ENCODE peak calls at places on chromosomes 12 and 14, in seven cellular contexts. O, V, M, N, J, S and U are unnamed samples.

GRCh38 chr14:97827746-97828145 is 1030.6 kb downstream of the VRK1 start:
- DNase-seq in S (peak), M (no peak), O (no peak), N (no peak), J (no peak), V (no peak), U (no peak)

GRCh38 chr14:99568567-99569560 is 35.1 kb downstream of the CCDC85C start:
- DNase-seq in V (no peak), M (no peak), N (no peak), J (no peak), O (no peak), S (peak), U (no peak)

GRCh38 chr12:45231515-45232145 is 15.7 kb downstream of the ANO6 start:
- DNase-seq in V (no peak), J (peak), M (no peak), N (no peak), O (no peak), S (peak), U (no peak)

GRCh38 chr12:2363836-2364565 is 311.2 kb downstream of the CACNA1C start:
- DNase-seq in S (no peak), V (no peak), O (no peak), M (no peak), N (no peak), J (no peak), U (no peak)

GRCh38 chr14:87254331-87254730 is 738.7 kb downstream of the GALC start:
- DNase-seq in V (no peak), M (no peak), N (no peak), O (no peak), J (no peak), S (no peak), U (no peak)

GRCh38 chr12:105279460-105280056 is 43.6 kb upstream of the APPL2 start:
- DNase-seq in J (no peak), S (peak), M (no peak), V (peak), O (no peak), N (peak), U (no peak)

GRCh38 chr12:12564911-12565310 is 2.2 kb upstream of the DUSP16 start:
- DNase-seq in M (no peak), J (no peak), O (no peak), S (peak), V (no peak), N (no peak), U (no peak)

GRCh38 chr12:44510510-44510909 is 365.6 kb downstream of the NELL2 start:
- DNase-seq in N (no peak), S (no peak), M (no peak), J (no peak), O (no peak), V (no peak), U (no peak)

GRCh38 chr14:83162351-83162929 is 1628.8 kb upstream of the SEL1L start:
- DNase-seq in M (no peak), V (no peak), O (no peak), S (no peak), J (peak), N (no peak), U (no peak)

GRCh38 chr12:68118096-68118755 is 41.3 kb downstream of the IFNG start:
- DNase-seq in O (no peak), J (no peak), M (no peak), N (no peak), V (no peak), S (no peak), U (no peak)

GRCh38 chr12:64181504-64182291 is 40.4 kb downstream of the KICS2 start:
- DNase-seq in O (peak), M (peak), V (peak), J (peak), S (peak), N (no peak), U (no peak)

GRCh38 chr14:73744874-73745529 is 30.8 kb upstream of the PNMA1 start:
- DNase-seq in S (peak), N (no peak), V (no peak), M (peak), O (no peak), J (no peak), U (no peak)

GRCh38 chr14:77311217-77311616 is 9.5 kb downstream of the POMT2 start:
- DNase-seq in J (no peak), S (peak), V (no peak), N (no peak), O (no peak), M (no peak), U (no peak)

GRCh38 chr14:37566811-37567371 is 28.2 kb downstream of the FOXA1 start:
- DNase-seq in N (no peak), M (no peak), O (no peak), J (no peak), S (no peak), V (no peak), U (no peak)

GRCh38 chr14:97655169-97655948 is 858.2 kb downstream of the VRK1 start:
- DNase-seq in M (no peak), V (no peak), O (no peak), J (no peak), N (no peak), S (no peak), U (no peak)

GRCh38 chr14:67665886-67666285 is 8.5 kb downstream of the VTI1B start:
- DNase-seq in O (no peak), M (no peak), S (peak), N (no peak), V (no peak), J (no peak), U (no peak)

GRCh38 chr12:49900371-49900770 is 3.3 kb downstream of the FAIM2 start:
- DNase-seq in N (no peak), J (no peak), O (no peak), M (peak), S (no peak), V (no peak), U (no peak)

GRCh38 chr14:24880689-24881088 is 169.3 kb downstream of the STXBP6 start:
- DNase-seq in V (no peak), O (no peak), M (no peak), S (no peak), J (no peak), N (no peak), U (no peak)

GRCh38 chr12:14416658-14417057 is 51.2 kb downstream of the ATF7IP start:
- DNase-seq in J (peak), M (no peak), S (peak), V (peak), N (no peak), O (peak), U (no peak)

GRCh38 chr14:24430682-24431568 is 1.2 kb downstream of the KHNYN start:
- DNase-seq in V (no peak), S (peak), J (no peak), O (no peak), N (no peak), M (peak), U (no peak)

GRCh38 chr14:47435331-47435965 is 240.0 kb downstream of the MDGA2 start:
- DNase-seq in M (no peak), N (no peak), O (no peak), J (no peak), S (no peak), V (no peak), U (no peak)

GRCh38 chr12:81520064-81520945 is 238.8 kb downstream of the PPFIA2 start:
- DNase-seq in J (no peak), M (no peak), S (no peak), O (no peak), V (no peak), N (no peak), U (no peak)

GRCh38 chr12:125064492-125064891 is 743 bp upstream of the AACS start:
- DNase-seq in M (no peak), J (no peak), N (no peak), V (no peak), S (no peak), O (no peak), U (no peak)

GRCh38 chr14:101113835-101114725 is 210.6 kb upstream of the RTL1 start:
- DNase-seq in O (no peak), N (no peak), S (no peak), M (peak), J (no peak), V (peak), U (peak)

GRCh38 chr12:87679262-87679661 is 349.9 kb downstream of the C12orf50 start:
- DNase-seq in M (no peak), O (no peak), V (no peak), N (no peak), J (no peak), S (peak), U (no peak)

GRCh38 chr14:68966872-68967301 is 12.2 kb downstream of the ACTN1 start:
- DNase-seq in O (no peak), J (no peak), M (no peak), N (no peak), V (peak), S (no peak), U (peak)

GRCh38 chr12:93029091-93029490 is 100.0 kb upstream of the EEA1 start:
- DNase-seq in N (no peak), J (no peak), V (no peak), M (no peak), O (no peak), S (no peak), U (no peak)

GRCh38 chr12:50026691-50027090 is 1.4 kb upstream of the RACGAP1 start:
- DNase-seq in J (no peak), M (no peak), S (no peak), O (no peak), V (no peak), N (no peak), U (no peak)

GRCh38 chr14:25039933-25040332 is 10.0 kb downstream of the STXBP6 start:
- DNase-seq in J (no peak), M (no peak), V (no peak), N (no peak), S (no peak), O (no peak), U (no peak)

GRCh38 chr12:81987351-81987750 is 228.2 kb upstream of the PPFIA2 start:
- DNase-seq in V (no peak), S (no peak), O (no peak), N (no peak), M (no peak), J (no peak), U (no peak)

GRCh38 chr12:53327435-53328042 is 6.1 kb upstream of the AAAS start:
- DNase-seq in V (peak), S (no peak), N (no peak), O (no peak), M (peak), J (no peak), U (no peak)

GRCh38 chr12:106840217-106840616 is 65.7 kb downstream of the RIC8B start:
- DNase-seq in N (no peak), M (no peak), V (peak), J (peak), O (peak), S (peak), U (no peak)

GRCh38 chr12:89319111-89319510 is 33.2 kb downstream of the DUSP6 start:
- DNase-seq in S (peak), O (no peak), J (no peak), V (no peak), N (no peak), M (peak), U (no peak)

GRCh38 chr12:40953076-40953475 is 235.0 kb upstream of the PDZRN4 start:
- DNase-seq in J (peak), V (no peak), S (no peak), N (no peak), M (no peak), O (no peak), U (no peak)

GRCh38 chr12:76927170-76927784 is 48.5 kb upstream of the CSRP2 start:
- DNase-seq in O (no peak), V (peak), S (peak), J (no peak), M (no peak), N (no peak), U (peak)

GRCh38 chr14:19878029-19878642 is 3.2 kb downstream of the OR4K2 start:
- DNase-seq in V (peak), M (no peak), O (no peak), S (peak), J (no peak), N (no peak), U (no peak)

GRCh38 chr14:76779221-76780057 is 18.2 kb downstream of the VASH1 start:
- DNase-seq in V (no peak), M (no peak), O (no peak), N (no peak), J (no peak), S (no peak), U (no peak)

GRCh38 chr14:38593477-38593876 is 337.6 kb upstream of the CLEC14A start:
- DNase-seq in S (no peak), N (no peak), J (no peak), M (no peak), V (no peak), O (no peak), U (no peak)

DNA sequence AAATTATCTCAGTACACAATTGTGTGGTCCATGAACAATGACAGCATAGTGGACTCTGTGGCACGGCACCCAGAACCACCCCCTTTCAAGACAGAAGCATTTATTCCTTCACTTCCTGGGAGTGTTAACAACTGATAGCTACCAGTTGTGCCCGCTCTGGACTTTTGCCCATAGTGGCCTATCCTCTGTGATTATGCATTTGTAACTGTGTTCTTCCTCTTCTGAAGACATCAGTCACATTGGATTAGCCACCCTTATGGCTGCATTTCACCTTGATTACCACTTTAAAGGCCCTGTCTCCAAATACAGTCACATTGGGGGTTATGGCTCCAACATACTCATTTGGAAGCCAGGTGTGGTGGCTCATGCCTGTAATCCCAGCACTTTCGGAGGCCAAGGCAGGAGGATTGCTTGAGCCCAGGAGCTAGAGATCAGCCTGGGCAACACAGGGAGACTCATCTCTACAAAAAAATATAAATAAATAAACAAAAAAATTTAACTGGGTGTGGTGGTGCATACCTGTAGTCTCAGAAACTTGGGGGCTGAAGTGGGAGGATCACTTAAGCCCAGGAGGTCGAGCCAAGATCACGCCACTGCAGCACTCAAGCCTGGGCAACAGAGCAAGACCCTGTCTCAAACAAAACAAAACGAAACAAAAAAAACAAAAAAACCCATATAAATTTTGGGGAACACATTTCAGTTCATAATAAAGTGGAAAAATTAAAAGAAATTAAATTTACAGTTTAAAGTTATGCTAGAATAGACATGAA is 27.6 kb upstream of the PHC1 start:
- DNase-seq in J (no peak), M (no peak), N (no peak), S (no peak), V (no peak), O (no peak), U (no peak)
- TF ChIP-seq CTCF in J (no peak), M (no peak), N (no peak), S (no peak), V (no peak), O (no peak), U (no peak)

GRCh38 chr14:103524002-103524785 is 1.6 kb upstream of the CKB start:
- DNase-seq in S (no peak), M (no peak), J (no peak), N (no peak), O (no peak), V (no peak), U (no peak)
- TF ChIP-seq CTCF in S (no peak), M (no peak), J (no peak), N (no peak), O (no peak), V (no peak), U (no peak)

GRCh38 chr14:62101650-62102355 is 339.6 kb downstream of the SNAPC1 start:
- DNase-seq in M (no peak), S (no peak), O (no peak), N (no peak), J (no peak), V (no peak), U (no peak)

GRCh38 chr14:62099091-62099490 is 336.9 kb downstream of the SNAPC1 start:
- DNase-seq in V (no peak), N (no peak), J (no peak), S (no peak), M (no peak), O (no peak), U (no peak)

GRCh38 chr14:62101189-62101588 is 339.0 kb downstream of the SNAPC1 start:
- DNase-seq in V (no peak), M (no peak), N (no peak), O (no peak), J (no peak), S (no peak), U (no peak)

GRCh38 chr14:62098357-62098756 is 336.1 kb downstream of the SNAPC1 start:
- DNase-seq in N (no peak), M (no peak), S (no peak), V (no peak), J (no peak), O (no peak), U (no peak)

DNA sequence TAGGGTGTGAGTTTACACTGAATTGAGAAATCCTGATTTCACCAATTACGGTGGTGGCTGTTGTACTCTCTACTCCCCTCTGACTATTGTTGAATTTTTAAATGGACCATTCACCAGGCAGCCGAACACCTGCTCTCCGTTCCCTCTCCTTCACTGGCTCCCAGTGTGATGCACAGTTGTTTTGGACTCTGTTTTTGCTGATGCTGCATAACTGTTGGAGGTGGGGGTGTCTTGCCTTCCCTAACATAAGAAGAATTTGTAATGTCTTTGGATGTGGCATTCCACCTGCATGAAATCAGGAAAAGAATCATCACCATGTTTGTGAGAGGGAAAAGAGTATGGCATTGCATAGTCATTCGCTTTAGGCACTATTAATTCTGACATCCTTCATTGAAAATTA is 341.3 kb downstream of the SNAPC1 start:
- DNase-seq in N (no peak), J (no peak), S (no peak), V (no peak), M (no peak), O (no peak), U (no peak)
- TF ChIP-seq CTCF in N (no peak), J (no peak), S (no peak), V (no peak), M (no peak), O (no peak), U (no peak)

DNA sequence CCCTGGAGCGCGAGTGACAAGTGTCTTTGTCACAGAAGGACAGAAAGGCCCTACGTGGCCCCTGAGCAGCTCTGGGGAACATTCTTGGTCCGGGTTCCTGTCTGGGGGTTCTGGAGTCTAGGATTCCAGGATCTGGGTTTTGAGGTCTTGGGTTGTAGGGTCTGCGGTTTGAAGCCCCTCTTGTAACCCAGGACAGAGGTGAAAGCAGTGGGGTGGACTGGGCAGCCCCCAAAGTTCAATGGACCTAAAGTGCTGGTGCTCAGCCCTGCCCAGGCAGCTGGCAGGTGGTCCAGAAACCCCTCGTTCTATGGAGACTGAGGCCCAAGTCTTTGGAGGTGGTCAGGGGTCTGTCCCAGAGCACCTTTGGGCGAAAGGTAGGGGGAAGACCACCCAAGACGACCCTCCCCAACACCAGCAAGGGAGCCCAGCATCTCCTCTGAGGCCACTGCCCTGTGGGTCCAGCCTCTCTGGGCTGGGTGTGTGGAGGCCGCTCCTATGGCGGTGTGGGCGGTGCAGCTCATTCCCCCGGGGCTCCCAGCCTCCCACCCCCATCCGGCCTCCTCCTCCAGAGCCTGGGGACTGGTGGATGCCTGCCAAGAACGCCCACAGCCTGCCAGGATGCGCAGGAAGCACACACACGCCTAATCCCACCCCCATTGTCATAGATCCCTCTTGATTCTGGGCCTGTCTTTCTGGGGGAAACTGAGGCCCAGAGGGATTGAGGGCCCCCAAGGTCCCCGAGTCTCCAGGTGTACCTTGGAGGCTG is 30.2 kb upstream of the ANKRD9 start:
- DNase-seq in M (peak), V (peak), O (no peak), S (peak), J (no peak), N (no peak), U (no peak)
- TF ChIP-seq CTCF in M (no peak), V (no peak), O (no peak), S (no peak), J (no peak), N (no peak), U (no peak)

DNA sequence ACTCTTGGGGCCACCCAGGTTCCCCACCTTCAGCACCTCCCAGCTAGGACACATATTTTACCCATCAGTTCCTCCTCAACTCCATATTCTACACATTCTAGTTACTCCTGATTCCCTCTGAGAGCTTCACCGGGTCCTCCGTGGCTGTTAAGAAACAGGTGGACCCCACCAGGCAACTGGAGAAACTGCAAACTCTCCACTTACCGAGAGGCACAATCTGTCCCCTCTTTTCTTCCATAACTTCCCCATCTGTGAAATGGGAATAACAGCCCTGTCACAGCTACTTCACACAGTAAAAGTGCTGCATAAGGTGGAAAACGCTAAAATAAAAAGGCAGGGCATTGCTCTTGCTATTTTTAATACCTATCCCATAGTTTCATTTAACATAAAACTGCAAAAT is 1.5 kb downstream of the SLC7A8 start:
- DNase-seq in M (no peak), J (no peak), O (no peak), S (no peak), N (no peak), V (no peak), U (no peak)
- TF ChIP-seq CTCF in M (no peak), J (no peak), O (no peak), S (no peak), N (no peak), V (no peak), U (no peak)

GRCh38 chr12:32921397-32921796 is 24.8 kb upstream of the PKP2 start:
- DNase-seq in N (no peak), M (no peak), J (no peak), O (no peak), V (no peak), S (peak), U (no peak)

GRCh38 chr12:32917094-32917611 is 20.6 kb upstream of the PKP2 start:
- DNase-seq in J (peak), S (peak), O (no peak), V (no peak), M (no peak), N (no peak), U (no peak)

GRCh38 chr12:32920506-32921085 is 24.0 kb upstream of the PKP2 start:
- DNase-seq in N (no peak), V (no peak), S (peak), M (no peak), O (no peak), J (no peak), U (no peak)

GRCh38 chr12:32922546-32923297 is 26.1 kb upstream of the PKP2 start:
- DNase-seq in V (no peak), J (no peak), S (peak), M (no peak), N (no peak), O (no peak), U (no peak)

GRCh38 chr12:32918890-32919791 is 22.6 kb upstream of the PKP2 start:
- DNase-seq in N (no peak), S (peak), V (peak), M (no peak), O (no peak), J (peak), U (no peak)
- TF ChIP-seq CTCF in N (peak), S (peak), V (peak), M (peak), O (peak), J (peak), U (no peak)